ENCODE peak calls at places on chromosome 5, in six cellular contexts. U is HCT116, E is hepatocyte, Y is fibroblast of lung, N is MM.1S, T is mammary epithelial cell. D is an unnamed sample.

GRCh38 chr5:77272206-77272605 is 61.7 kb downstream of the PDE8B start:
- DNase-seq in U (no peak), E (no peak), Y (no peak), N (no peak), T (no peak), D (no peak)

GRCh38 chr5:10595678-10596309 is 31.9 kb downstream of the ANKRD33B start:
- DNase-seq in U (peak), E (peak), Y (peak), N (no peak), T (peak), D (peak)

GRCh38 chr5:33969572-33970452 is 14.7 kb downstream of the SLC45A2 start:
- DNase-seq in U (peak), E (peak), Y (peak), N (peak), T (peak), D (peak)

GRCh38 chr5:149988126-149988525 is 12.3 kb downstream of the TIGD6 start:
- DNase-seq in U (no peak), E (no peak), Y (no peak), N (no peak), T (no peak), D (no peak)

GRCh38 chr5:133285583-133286021 is 233.8 kb downstream of the HSPA4 start:
- DNase-seq in U (no peak), E (no peak), Y (peak), N (peak), T (peak), D (peak)

GRCh38 chr5:158514353-158514960 is 585.3 kb downstream of the EBF1 start:
- DNase-seq in U (no peak), E (no peak), Y (peak), N (no peak), T (peak), D (peak)

GRCh38 chr5:34035732-34036131 is 7.3 kb downstream of the C1QTNF3 start:
- DNase-seq in U (no peak), E (no peak), Y (no peak), N (no peak), T (no peak), D (no peak)

GRCh38 chr5:88256872-88257271 is 11.8 kb downstream of the TMEM161B start:
- DNase-seq in U (no peak), E (no peak), Y (no peak), N (no peak), T (no peak), D (no peak)

GRCh38 chr5:178273665-178274541 is 41.3 kb upstream of the PHYKPL start:
- DNase-seq in U (no peak), E (peak), Y (no peak), N (no peak), T (no peak), D (no peak)

DNA sequence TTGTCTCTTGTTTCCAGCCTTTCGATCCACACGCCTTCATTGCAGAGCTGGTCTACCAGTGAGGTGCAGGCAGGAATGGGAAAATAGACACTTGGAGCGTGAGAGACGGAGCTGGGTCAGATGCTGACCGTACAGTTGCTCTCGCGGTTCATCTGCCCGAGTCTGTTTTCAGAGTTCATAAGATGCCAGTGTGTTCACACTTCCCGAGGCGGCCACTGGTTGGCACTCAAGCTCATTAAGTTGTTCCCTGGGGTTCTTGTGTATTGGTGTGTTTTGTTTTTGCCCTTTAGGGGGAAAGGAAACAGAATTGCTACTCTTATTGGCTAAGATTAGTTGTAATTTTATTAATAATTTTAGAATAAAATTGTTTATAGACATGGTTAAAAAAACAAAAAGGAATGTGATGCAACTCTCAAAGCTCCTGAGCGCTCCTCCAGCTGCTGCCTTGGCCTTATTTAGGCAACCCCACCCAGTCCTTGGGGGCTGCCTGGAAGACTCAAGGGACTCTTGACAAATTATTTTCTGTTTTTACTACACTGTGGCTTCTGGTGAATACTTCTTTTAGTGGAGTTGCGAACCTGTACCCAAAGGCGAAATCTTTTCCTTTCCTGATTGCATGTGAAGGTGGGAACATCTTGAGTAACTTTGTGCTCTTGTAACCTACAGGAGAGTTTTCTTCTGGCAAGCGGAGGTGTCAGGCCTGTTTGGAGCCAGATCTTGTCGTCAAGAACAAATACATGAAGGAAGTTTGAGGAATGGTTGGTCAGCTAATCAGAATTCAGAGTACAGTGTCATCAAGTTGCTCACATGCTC is 146.1 kb downstream of the MAST4 start:
- DNase-seq in U (peak), E (no peak), Y (peak), N (no peak), T (no peak), D (no peak)
- H2AFZ ChIP-seq in U (no peak), E (no peak), Y (no peak), N (no peak), T (no peak), D (no peak)

DNA sequence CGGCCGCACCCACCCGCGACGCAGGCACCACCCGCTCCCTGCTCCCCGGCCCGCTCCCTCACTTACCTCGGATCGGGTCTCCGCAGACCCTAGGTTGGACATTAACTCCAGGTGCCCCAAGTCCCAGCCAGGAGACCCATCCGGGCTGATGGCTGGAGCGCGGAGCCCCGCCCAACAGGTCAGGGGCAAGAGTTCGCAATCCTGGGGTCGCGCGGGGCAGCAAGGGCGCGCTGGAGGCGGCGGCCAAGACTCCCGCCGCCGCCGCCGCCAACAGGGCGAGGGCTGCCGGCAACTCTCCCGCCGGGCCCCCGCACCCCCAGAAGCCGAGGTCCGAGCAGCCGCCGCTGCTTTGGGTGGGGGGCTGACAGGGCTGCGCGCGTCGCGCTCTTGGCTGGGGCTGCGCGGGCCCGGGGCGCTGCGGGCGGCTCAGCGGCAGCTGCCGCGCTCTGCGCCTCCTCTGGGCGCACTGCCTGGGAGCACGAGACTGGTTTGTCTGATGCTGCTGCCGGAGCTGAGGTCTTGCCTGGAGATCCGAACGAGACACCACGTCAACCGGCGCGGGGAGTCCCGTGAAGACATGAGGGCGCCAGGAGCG is 303 bp downstream of the GDNF start:
- DNase-seq in U (no peak), E (peak), Y (peak), N (peak), T (peak), D (peak)
- TF ChIP-seq EZH2 in U (no peak), E (peak), Y (no peak), N (no peak), T (no peak), D (no peak)

GRCh38 chr5:53031695-53032096 is 42.5 kb downstream of the ITGA2 start:
- DNase-seq in U (peak), E (no peak), Y (peak), N (no peak), T (peak), D (peak)
- H2AFZ ChIP-seq in U (no peak), E (no peak), Y (peak), N (no peak), T (no peak), D (no peak)

GRCh38 chr5:174725261-174725990 is 1.0 kb downstream of the MSX2 start:
- DNase-seq in U (no peak), E (no peak), Y (peak), N (no peak), T (peak), D (no peak)
- TF ChIP-seq EZH2 in U (no peak), E (peak), Y (no peak), N (no peak), T (no peak), D (no peak)

DNA sequence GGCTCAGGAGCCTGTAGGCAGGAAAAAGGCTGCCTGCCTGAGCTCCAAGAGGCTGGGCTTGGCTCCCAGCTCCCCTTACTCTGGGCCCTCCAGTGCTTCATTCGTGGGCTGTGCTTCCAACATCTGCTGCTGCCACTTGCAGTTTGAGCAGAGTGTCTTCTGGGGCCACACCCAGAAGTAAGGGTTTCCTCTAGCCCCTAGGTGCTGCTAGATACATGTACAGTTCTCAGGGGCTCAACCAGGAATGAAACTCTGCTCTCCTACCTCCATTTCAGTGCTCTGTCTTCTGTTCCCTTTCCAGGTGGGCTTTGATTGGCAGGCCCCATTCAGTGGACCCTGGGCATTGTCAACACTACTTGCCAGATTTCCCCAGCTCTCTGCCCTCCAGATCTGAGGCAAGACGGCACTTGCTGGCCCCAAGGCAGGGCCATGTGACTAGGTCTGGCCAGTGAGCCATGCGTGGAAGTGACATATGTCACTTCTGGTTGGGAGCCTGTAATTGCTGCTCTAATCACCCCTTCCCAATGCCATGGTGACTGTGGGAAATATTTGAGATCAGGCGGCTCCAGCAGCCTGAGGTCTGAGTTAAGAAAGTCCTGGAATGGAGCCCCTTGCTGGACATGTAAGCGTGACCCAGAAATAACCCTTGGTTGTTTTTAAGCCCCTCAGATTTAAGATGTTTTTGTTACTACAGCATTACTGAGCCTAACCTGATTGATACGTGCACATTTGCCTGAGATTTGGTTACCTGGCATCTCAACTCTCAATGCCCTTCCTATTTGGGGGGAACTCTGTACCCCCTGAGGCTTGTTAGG is 9.4 kb upstream of the BOD1 start:
- DNase-seq in U (no peak), E (peak), Y (no peak), N (peak), T (no peak), D (no peak)
- H2AFZ ChIP-seq in U (no peak), E (no peak), Y (no peak), N (no peak), T (no peak), D (no peak)